ENCODE peak calls at places on chromosomes 5 and 9, in five cellular contexts. One of them, this sample, is unnamed. For H3K27me3, the result is how much of the 10 kb centered on the place peaks cover.

GRCh38 chr5:153900703-153901395 is 137.9 kb downstream of the FAM114A2 start:
- DNase-seq in AG04450: peak
- DNase-seq in aorta: peak
- DNase-seq in H7: no peak
- DNase-seq in brain microvascular endothelial cell: peak
- DNase-seq in this sample: no peak

GRCh38 chr5:65279603-65280002 is 202.1 kb downstream of the ADAMTS6 start:
- DNase-seq in H7: no peak
- DNase-seq in aorta: no peak
- DNase-seq in brain microvascular endothelial cell: no peak
- DNase-seq in AG04450: no peak
- DNase-seq in this sample: no peak

GRCh38 chr5:132413567-132413966 is 44.1 kb downstream of the SLC22A5 start:
- DNase-seq in AG04450: no peak
- DNase-seq in brain microvascular endothelial cell: no peak
- DNase-seq in aorta: no peak
- DNase-seq in H7: no peak
- DNase-seq in this sample: no peak

GRCh38 chr9:28951945-28952344 is 1378.7 kb upstream of the C9orf72 start:
- DNase-seq in AG04450: no peak
- DNase-seq in aorta: no peak
- DNase-seq in brain microvascular endothelial cell: no peak
- DNase-seq in H7: no peak
- DNase-seq in this sample: no peak

GRCh38 chr9:114507726-114508125 is 2.5 kb upstream of the WHRN start:
- DNase-seq in brain microvascular endothelial cell: no peak
- DNase-seq in AG04450: no peak
- DNase-seq in H7: no peak
- DNase-seq in aorta: no peak
- DNase-seq in this sample: no peak

GRCh38 chr5:128038641-128039040 is 44.9 kb upstream of the SLC12A2 start:
- DNase-seq in aorta: no peak
- DNase-seq in H7: no peak
- DNase-seq in AG04450: peak
- DNase-seq in brain microvascular endothelial cell: peak
- DNase-seq in this sample: no peak

GRCh38 chr5:116861097-116861496 is 286.5 kb upstream of the SEMA6A start:
- DNase-seq in AG04450: no peak
- DNase-seq in H7: no peak
- DNase-seq in brain microvascular endothelial cell: no peak
- DNase-seq in aorta: no peak
- DNase-seq in this sample: no peak

GRCh38 chr9:118809160-118809625 is 560.0 kb downstream of the BRINP1 start:
- DNase-seq in H7: peak
- DNase-seq in brain microvascular endothelial cell: no peak
- DNase-seq in aorta: no peak
- DNase-seq in AG04450: no peak
- DNase-seq in this sample: no peak

GRCh38 chr5:22835630-22836029 is 17.5 kb downstream of the CDH12 start:
- DNase-seq in aorta: no peak
- DNase-seq in AG04450: no peak
- DNase-seq in brain microvascular endothelial cell: no peak
- DNase-seq in H7: no peak
- DNase-seq in this sample: no peak

GRCh38 chr9:126482361-126483044 is 131.2 kb upstream of the LMX1B start:
- DNase-seq in brain microvascular endothelial cell: peak
- DNase-seq in AG04450: no peak
- DNase-seq in H7: peak
- DNase-seq in aorta: peak
- DNase-seq in this sample: peak

GRCh38 chr9:104346645-104347175 is 157.4 kb upstream of the OR13F1 start:
- DNase-seq in H7: no peak
- DNase-seq in aorta: no peak
- DNase-seq in brain microvascular endothelial cell: peak
- DNase-seq in AG04450: no peak
- DNase-seq in this sample: no peak

GRCh38 chr5:158748535-158748934 is 351.2 kb downstream of the EBF1 start:
- DNase-seq in AG04450: no peak
- DNase-seq in brain microvascular endothelial cell: no peak
- DNase-seq in aorta: no peak
- DNase-seq in H7: no peak
- DNase-seq in this sample: no peak

DNA sequence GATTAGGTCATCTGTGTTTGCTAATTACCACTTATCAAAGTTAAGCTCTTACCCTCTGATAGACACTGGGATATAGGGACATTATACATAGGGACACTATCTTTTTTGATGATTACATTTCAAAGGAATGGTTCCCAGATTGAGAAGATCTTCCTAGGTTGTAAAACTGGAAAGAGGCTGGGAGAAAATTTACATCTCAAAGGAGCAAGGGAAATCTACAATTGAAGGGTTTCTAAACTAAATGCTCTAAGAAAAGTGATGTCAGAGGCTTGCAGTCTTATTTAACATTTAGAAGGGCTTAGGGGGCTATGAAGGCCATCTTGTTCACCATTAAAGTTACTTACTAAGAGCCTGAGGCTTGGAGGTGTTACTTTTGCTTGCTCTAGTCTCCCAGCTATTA is 242.8 kb downstream of the PRR16 start:
- DNase-seq in H7: no peak
- DNase-seq in aorta: no peak
- DNase-seq in AG04450: no peak
- DNase-seq in brain microvascular endothelial cell: no peak
- DNase-seq in this sample: no peak
- H3K4me3 ChIP-seq in H7: no peak
- H3K4me3 ChIP-seq in aorta: no peak
- H3K4me3 ChIP-seq in AG04450: no peak
- H3K4me3 ChIP-seq in brain microvascular endothelial cell: no peak
- H3K4me3 ChIP-seq in this sample: no peak

DNA sequence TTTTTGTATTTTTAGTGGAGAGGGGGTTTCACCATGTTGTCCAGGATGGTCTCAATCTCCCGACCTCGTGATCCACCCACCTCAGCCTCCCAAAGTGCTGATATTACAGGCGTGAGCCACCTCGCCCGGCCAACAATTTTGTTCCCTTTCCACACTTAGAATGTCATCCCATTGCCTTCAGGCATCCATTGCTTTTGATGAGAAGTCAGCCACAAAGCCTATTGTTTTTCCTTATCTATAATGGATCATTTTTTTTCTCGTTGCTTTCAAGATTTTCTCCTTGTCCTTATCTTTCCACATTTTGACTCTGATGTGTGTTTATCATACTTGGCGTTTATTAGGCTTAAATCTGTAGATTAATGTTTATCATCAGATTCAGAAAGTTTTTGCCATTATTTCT is 64.4 kb downstream of the NR6A1 start:
- DNase-seq in brain microvascular endothelial cell: no peak
- DNase-seq in H7: no peak
- DNase-seq in AG04450: no peak
- DNase-seq in aorta: no peak
- DNase-seq in this sample: no peak
- H3K27me3 ChIP-seq in brain microvascular endothelial cell: under half
- H3K27me3 ChIP-seq in H7: under half
- H3K27me3 ChIP-seq in AG04450: under half
- H3K27me3 ChIP-seq in aorta: under half
- H3K27me3 ChIP-seq in this sample: under half

GRCh38 chr5:139094154-139095131 is 103.7 kb downstream of the SIL1 start:
- DNase-seq in brain microvascular endothelial cell: no peak
- DNase-seq in AG04450: no peak
- DNase-seq in H7: no peak
- DNase-seq in aorta: no peak
- DNase-seq in this sample: no peak
- H3K4me3 ChIP-seq in brain microvascular endothelial cell: no peak
- H3K4me3 ChIP-seq in AG04450: no peak
- H3K4me3 ChIP-seq in H7: no peak
- H3K4me3 ChIP-seq in aorta: no peak
- H3K4me3 ChIP-seq in this sample: no peak

DNA sequence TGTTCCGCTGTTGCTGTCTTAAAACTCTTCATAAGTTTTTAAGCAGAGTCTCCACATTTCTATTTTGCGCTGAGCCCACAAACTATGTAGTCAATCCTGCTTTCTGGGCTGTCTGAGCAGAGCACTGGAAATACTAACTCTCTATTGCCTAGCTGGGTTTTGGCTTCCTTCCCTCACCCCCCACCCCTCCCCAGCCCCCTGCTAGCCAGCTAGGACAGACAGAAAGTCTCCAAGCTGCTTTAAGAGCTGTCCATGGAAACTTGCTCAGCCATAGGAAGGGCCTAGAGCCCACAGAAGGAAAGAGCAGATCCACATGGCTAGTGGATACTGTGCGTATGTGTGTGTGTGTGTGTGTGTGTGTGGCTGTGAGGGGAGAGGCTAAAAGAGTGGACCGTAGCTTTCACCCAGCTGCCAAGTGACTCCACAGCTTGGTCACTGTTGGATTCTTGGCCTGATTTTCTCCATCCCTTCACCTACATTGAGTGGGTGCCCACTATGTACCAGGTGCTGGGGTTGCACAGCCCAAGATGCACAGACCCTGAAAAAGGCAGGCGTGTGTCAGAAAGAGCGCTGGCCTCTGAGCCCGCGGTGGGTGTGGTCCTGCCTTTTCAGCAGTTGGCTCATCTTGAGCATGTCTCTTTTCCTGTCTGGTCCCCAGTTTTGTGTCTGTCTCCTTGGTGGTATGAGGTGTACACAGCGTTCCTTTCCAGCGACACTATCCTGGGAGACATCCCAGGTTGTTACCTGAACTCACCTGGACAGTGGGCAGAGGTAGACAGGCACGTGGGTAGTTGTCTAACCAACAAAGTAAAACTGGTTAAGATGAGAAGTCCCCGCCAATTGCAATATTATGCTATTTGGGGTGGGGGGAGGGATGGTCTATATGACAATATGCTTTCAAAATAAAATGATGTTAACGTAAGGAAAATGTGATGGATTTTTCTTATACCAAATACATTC is 5.4 kb upstream of the NKX2-5 start:
- DNase-seq in brain microvascular endothelial cell: no peak
- DNase-seq in H7: peak
- DNase-seq in aorta: no peak
- DNase-seq in AG04450: no peak
- DNase-seq in this sample: no peak
- H3K27me3 ChIP-seq in brain microvascular endothelial cell: half or more
- H3K27me3 ChIP-seq in H7: half or more
- H3K27me3 ChIP-seq in aorta: under half
- H3K27me3 ChIP-seq in AG04450: half or more
- H3K27me3 ChIP-seq in this sample: under half

GRCh38 chr9:137139468-137140150 is 655 bp downstream of the GRIN1 start:
- DNase-seq in brain microvascular endothelial cell: no peak
- DNase-seq in AG04450: no peak
- DNase-seq in aorta: no peak
- DNase-seq in H7: no peak
- DNase-seq in this sample: no peak

GRCh38 chr9:137136926-137137607 is 1.9 kb upstream of the GRIN1 start:
- DNase-seq in AG04450: no peak
- DNase-seq in H7: peak
- DNase-seq in brain microvascular endothelial cell: no peak
- DNase-seq in aorta: no peak
- DNase-seq in this sample: peak

GRCh38 chr9:137138701-137139467 is at the start of gene GRIN1:
- DNase-seq in brain microvascular endothelial cell: no peak
- DNase-seq in H7: peak
- DNase-seq in AG04450: no peak
- DNase-seq in aorta: no peak
- DNase-seq in this sample: peak

GRCh38 chr9:137136261-137136925 is 2.6 kb upstream of the GRIN1 start:
- DNase-seq in AG04450: no peak
- DNase-seq in brain microvascular endothelial cell: no peak
- DNase-seq in H7: peak
- DNase-seq in aorta: no peak
- DNase-seq in this sample: peak

GRCh38 chr9:137138058-137138697 is 776 bp upstream of the GRIN1 start:
- DNase-seq in AG04450: no peak
- DNase-seq in aorta: no peak
- DNase-seq in H7: peak
- DNase-seq in brain microvascular endothelial cell: no peak
- DNase-seq in this sample: peak
- H3K4me3 ChIP-seq in AG04450: no peak
- H3K4me3 ChIP-seq in aorta: no peak
- H3K4me3 ChIP-seq in H7: peak
- H3K4me3 ChIP-seq in brain microvascular endothelial cell: no peak
- H3K4me3 ChIP-seq in this sample: no peak

GRCh38 chr5:135537745-135538144 is 2.0 kb upstream of the NEUROG1 start:
- DNase-seq in H7: no peak
- DNase-seq in aorta: no peak
- DNase-seq in brain microvascular endothelial cell: no peak
- DNase-seq in AG04450: no peak
- DNase-seq in this sample: no peak
- H3K27me3 ChIP-seq in H7: half or more
- H3K27me3 ChIP-seq in aorta: under half
- H3K27me3 ChIP-seq in brain microvascular endothelial cell: half or more
- H3K27me3 ChIP-seq in AG04450: half or more
- H3K27me3 ChIP-seq in this sample: under half

This sample was measured in right cardiac atrium.